ENCODE peak calls at places on chromosomes 11 and 22, in five cellular contexts. M is K562, C is heart left ventricle, B is body of pancreas, U is transverse colon. R is an unnamed sample.

GRCh38 chr11:71477637-71478011 is 24.6 kb downstream of the NADSYN1 start:
- DNase-seq in M (no peak), C (no peak), B (no peak), U (no peak), R (no peak)

GRCh38 chr11:3853935-3854659 is 1.4 kb upstream of the STIM1 start:
- DNase-seq in U (peak), B (peak), M (no peak), C (peak), R (no peak)

GRCh38 chr11:112553340-112553739 is 292.7 kb upstream of the PLET1 start:
- DNase-seq in M (no peak), B (no peak), U (no peak), C (no peak), R (no peak)

GRCh38 chr11:119722281-119722794 is 6.7 kb downstream of the NECTIN1 start:
- DNase-seq in C (no peak), U (peak), M (no peak), B (peak), R (no peak)

GRCh38 chr11:33867996-33868645 is 23.8 kb downstream of the LMO2 start:
- DNase-seq in U (no peak), C (no peak), M (no peak), B (no peak), R (peak)

GRCh38 chr11:74154621-74155281 is 16.1 kb downstream of the C2CD3 start:
- DNase-seq in C (no peak), B (no peak), M (no peak), U (no peak), R (peak)

GRCh38 chr22:28951530-28951929 is 68.2 kb downstream of the ZNRF3 start:
- DNase-seq in M (no peak), C (no peak), B (no peak), U (no peak), R (no peak)

GRCh38 chr11:120054016-120054752 is 83.7 kb downstream of the TRIM29 start:
- DNase-seq in C (no peak), M (no peak), U (no peak), B (no peak), R (no peak)

GRCh38 chr22:35045451-35045850 is 20.5 kb upstream of the ISX start:
- DNase-seq in M (no peak), U (no peak), B (no peak), C (no peak), R (no peak)

GRCh38 chr11:105538531-105538930 is 71.3 kb upstream of the GRIA4 start:
- DNase-seq in B (no peak), C (no peak), M (no peak), U (no peak), R (no peak)

GRCh38 chr22:23272834-23273233 is 92.5 kb downstream of the BCR start:
- DNase-seq in U (no peak), M (peak), B (no peak), C (no peak), R (no peak)

GRCh38 chr11:108620958-108621772 is 27.6 kb upstream of the EXPH5 start:
- DNase-seq in C (no peak), M (no peak), B (no peak), U (no peak), R (no peak)

GRCh38 chr11:11732116-11732515 is 109.7 kb upstream of the USP47 start:
- DNase-seq in U (no peak), C (no peak), B (no peak), M (no peak), R (no peak)

GRCh38 chr11:1487851-1488574 is 1.4 kb upstream of the MOB2 start:
- DNase-seq in C (peak), M (no peak), B (no peak), U (no peak), R (no peak)

GRCh38 chr11:32615422-32615821 is 31.8 kb downstream of the EIF3M start:
- DNase-seq in U (no peak), C (no peak), B (no peak), M (peak), R (peak)

GRCh38 chr11:122642472-122642922 is 13.0 kb upstream of the UBASH3B start:
- DNase-seq in U (no peak), B (no peak), C (no peak), M (no peak), R (peak)

GRCh38 chr11:121578216-121579063 is 125.7 kb upstream of the SORL1-AS1 start:
- DNase-seq in U (no peak), C (no peak), M (no peak), B (no peak), R (no peak)

GRCh38 chr22:49369726-49370717 is 457.7 kb downstream of the BRD1 start:
- DNase-seq in B (no peak), M (no peak), C (no peak), U (no peak), R (no peak)

GRCh38 chr11:33835143-33835878 is 56.6 kb downstream of the LMO2 start:
- DNase-seq in C (no peak), B (no peak), M (peak), U (no peak), R (peak)

GRCh38 chr22:19961201-19961580 is 19.6 kb upstream of the TXNRD2 start:
- DNase-seq in U (no peak), B (no peak), C (peak), M (no peak), R (no peak)

GRCh38 chr22:19962909-19963806 is 21.5 kb upstream of the TXNRD2 start:
- DNase-seq in M (no peak), C (no peak), B (peak), U (peak), R (peak)

GRCh38 chr22:19961868-19962245 is 20.2 kb upstream of the TXNRD2 start:
- DNase-seq in B (no peak), C (no peak), M (no peak), U (no peak), R (no peak)

GRCh38 chr22:19963863-19964642 is 22.4 kb upstream of the TXNRD2 start:
- DNase-seq in C (no peak), U (no peak), M (no peak), B (no peak), R (no peak)

DNA sequence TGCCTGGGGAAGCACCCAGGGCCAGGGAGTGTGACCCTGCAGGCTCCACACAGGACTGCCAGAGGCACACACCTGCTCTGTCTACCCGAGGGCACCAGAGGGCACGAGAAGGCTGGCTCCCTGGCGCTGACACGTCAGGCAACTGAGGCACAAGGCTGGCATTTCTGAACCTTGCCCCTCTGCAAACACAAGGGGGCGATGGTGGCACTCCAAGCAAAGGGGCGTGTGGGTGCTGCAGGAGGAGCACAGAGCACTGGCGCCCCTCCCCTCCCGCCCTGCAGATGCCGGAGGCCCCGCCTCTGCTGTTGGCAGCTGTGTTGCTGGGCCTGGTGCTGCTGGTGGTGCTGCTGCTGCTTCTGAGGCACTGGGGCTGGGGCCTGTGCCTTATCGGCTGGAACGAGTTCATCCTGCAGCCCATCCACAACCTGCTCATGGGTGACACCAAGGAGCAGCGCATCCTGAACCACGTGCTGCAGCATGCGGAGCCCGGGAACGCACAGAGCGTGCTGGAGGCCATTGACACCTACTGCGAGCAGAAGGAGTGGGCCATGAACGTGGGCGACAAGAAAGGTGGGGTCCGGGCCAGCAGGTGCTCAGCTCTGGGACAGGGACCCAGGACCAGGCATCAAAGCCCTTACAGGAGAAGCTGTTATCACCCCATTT is 20.8 kb upstream of the TXNRD2 start:
- DNase-seq in B (peak), C (peak), U (peak), M (peak), R (peak)
- TF ChIP-seq POLR2A in B (no peak), C (no peak), U (peak), M (peak), R (no peak)

GRCh38 chr11:72821920-72822799 is 7.9 kb downstream of the ATG16L2 start:
- DNase-seq in U (peak), C (peak), M (peak), B (peak), R (peak)
- TF ChIP-seq POLR2A in U (peak), C (no peak), M (peak), B (peak), R (no peak)

GRCh38 chr11:62001450-62002178 is 34.2 kb upstream of the FTH1 start:
- DNase-seq in M (no peak), B (peak), C (no peak), U (peak), R (no peak)

GRCh38 chr11:62000539-62001446 is 33.4 kb upstream of the FTH1 start:
- DNase-seq in C (no peak), M (no peak), U (no peak), B (no peak), R (no peak)

GRCh38 chr11:61999141-61999975 is 31.9 kb upstream of the FTH1 start:
- DNase-seq in U (no peak), C (no peak), B (no peak), M (no peak), R (no peak)

GRCh38 chr11:61994981-61995380 is 27.5 kb upstream of the FTH1 start:
- DNase-seq in M (no peak), C (no peak), B (no peak), U (no peak), R (no peak)

DNA sequence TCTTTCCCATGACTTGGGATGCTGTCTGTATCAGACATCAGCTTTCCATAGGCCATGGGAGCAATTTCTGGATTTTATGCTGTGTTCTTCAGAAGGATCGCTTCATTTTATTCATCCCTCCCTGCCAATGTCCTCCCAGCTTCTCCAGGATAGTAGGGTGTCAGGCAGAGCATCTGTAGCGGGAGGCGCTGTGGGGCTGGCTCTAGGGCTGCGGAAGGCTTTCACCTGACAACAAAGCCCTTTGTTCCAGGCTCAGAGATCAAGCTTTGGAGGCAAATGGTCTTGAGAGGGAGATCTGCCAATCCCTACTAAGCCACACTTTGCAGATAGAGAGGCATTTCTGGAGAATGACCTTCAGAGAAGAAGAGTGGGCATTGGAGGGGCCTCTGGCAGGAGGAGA is 29.5 kb upstream of the FTH1 start:
- DNase-seq in B (no peak), C (no peak), M (no peak), U (no peak), R (no peak)
- TF ChIP-seq POLR2A in B (no peak), C (no peak), M (no peak), U (no peak), R (no peak)

GRCh38 chr11:62575156-62575555 is 1.5 kb upstream of the EEF1G start:
- DNase-seq in C (no peak), B (peak), M (no peak), U (peak), R (no peak)

GRCh38 chr11:62573006-62573591 is 592 bp downstream of the EEF1G start:
- DNase-seq in B (no peak), M (no peak), C (no peak), U (no peak), R (peak)

GRCh38 chr11:62574363-62575057 is 819 bp upstream of the EEF1G start:
- DNase-seq in M (peak), C (peak), B (peak), U (peak), R (peak)

GRCh38 chr11:62572431-62572830 is 1.3 kb downstream of the EEF1G start:
- DNase-seq in C (no peak), M (no peak), U (no peak), B (no peak), R (no peak)

DNA sequence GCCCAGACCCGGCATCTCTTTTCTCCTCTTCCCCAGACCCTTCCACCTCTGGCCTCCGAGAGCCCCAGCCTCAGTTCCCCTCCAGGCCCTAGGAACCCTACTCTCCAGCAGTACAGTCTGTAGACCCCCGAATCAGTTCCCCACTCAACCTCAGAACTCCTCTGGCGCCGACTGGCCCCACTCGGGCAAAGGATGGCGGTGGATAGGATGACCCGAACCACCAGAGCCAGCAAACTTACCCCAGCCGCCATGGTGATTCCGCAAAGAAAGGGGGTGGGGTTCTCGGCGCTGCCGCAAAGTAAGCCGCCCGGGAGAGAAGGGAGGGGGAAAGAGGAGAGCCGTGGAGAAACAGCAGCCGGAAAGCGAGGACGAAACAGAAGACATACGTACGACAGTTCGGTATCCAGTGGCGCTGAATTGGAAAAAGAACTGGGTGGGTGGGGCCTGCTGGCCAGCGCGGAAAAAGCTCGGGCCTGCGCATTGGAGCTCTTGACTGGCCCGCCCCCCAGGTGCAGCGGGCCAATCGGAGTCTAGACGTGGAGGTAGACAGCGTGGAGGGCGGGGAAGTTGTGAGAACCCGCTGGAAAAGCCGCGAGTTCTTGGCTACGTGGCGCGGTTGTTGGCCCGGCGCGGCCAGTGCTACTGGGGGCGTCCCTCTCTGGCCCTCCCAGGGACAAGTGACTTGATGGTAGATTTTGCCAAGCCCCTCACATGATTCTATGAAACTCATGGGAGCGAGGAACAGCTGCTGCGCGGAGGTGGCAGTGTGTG is at the start of gene EEF1G:
- DNase-seq in U (peak), M (peak), B (peak), C (peak), R (peak)
- TF ChIP-seq POLR2A in U (peak), M (peak), B (peak), C (peak), R (peak)

DNA sequence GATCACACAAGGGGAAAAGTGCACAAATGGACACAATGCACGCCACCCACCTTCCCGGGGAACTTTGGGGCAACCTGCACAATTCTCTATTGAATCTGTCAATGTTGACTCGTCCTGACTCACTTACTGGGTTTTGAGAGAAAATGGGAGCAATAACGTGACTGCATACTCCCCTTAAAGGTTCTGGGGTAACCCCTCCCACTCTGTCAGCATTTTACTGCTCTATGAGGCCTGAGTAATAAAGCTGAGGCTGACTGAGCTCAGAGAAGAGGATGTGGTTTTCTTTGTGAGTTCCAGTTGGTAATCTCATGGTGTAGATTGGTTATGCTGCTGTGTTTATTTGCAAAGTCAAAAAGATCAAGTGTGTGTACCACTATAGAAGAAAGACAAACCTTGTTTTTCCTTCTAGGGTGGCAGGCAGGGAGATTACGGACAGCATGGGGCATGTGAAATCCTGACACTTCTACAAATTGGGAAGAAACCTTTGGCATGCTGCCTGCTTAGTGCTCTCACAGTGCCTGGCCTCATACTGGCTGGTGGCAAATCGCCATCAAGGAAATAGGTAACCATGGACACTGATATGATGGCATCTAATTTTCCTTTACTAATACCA is 16.1 kb upstream of the APOA1 start:
- DNase-seq in U (peak), M (no peak), B (no peak), C (no peak), R (peak)
- TF ChIP-seq POLR2A in U (no peak), M (no peak), B (no peak), C (no peak), R (no peak)

R was measured in endothelial cell of umbilical vein.